ENCODE peak calls at places on chromosomes 5 and 9, in ten cellular contexts. One of them, this sample, is unnamed.

GRCh38 chr5:10702040-10702629 is 58.9 kb downstream of the DAP start:
- DNase-seq in stomach: peak; percentile 43
- DNase-seq in fibroblast of lung: peak; percentile 99
- DNase-seq in cardiac muscle cell: no peak
- DNase-seq in fibroblast of the aortic adventitia: peak; percentile 87
- DNase-seq in PC-9: peak; percentile 99
- DNase-seq in ovary: peak; percentile 70
- DNase-seq in GM12864: no peak
- DNase-seq in upper lobe of right lung: no peak
- DNase-seq in fibroblast of pulmonary artery: peak; percentile 84
- DNase-seq in this sample: peak; percentile 97

GRCh38 chr9:36191696-36192095 is 975 bp downstream of the CLTA start:
- DNase-seq in stomach: no peak
- DNase-seq in fibroblast of lung: no peak
- DNase-seq in cardiac muscle cell: no peak
- DNase-seq in fibroblast of the aortic adventitia: peak; percentile 15
- DNase-seq in PC-9: no peak
- DNase-seq in ovary: no peak
- DNase-seq in GM12864: no peak
- DNase-seq in upper lobe of right lung: no peak
- DNase-seq in fibroblast of pulmonary artery: no peak
- DNase-seq in this sample: peak; percentile 27

GRCh38 chr5:9776525-9776924 is 146.4 kb upstream of the TAS2R1 start:
- DNase-seq in stomach: no peak
- DNase-seq in fibroblast of lung: peak; percentile 72
- DNase-seq in cardiac muscle cell: no peak
- DNase-seq in fibroblast of the aortic adventitia: peak; percentile 43
- DNase-seq in PC-9: peak; percentile 23
- DNase-seq in ovary: no peak
- DNase-seq in GM12864: no peak
- DNase-seq in upper lobe of right lung: no peak
- DNase-seq in fibroblast of pulmonary artery: peak; percentile 35
- DNase-seq in this sample: peak; percentile 24

GRCh38 chr9:112194969-112195431 is 19.9 kb upstream of the SUSD1 start:
- DNase-seq in stomach: no peak
- DNase-seq in fibroblast of lung: peak; percentile 66
- DNase-seq in cardiac muscle cell: no peak
- DNase-seq in fibroblast of the aortic adventitia: peak; percentile 81
- DNase-seq in PC-9: no peak
- DNase-seq in ovary: no peak
- DNase-seq in GM12864: no peak
- DNase-seq in upper lobe of right lung: no peak
- DNase-seq in fibroblast of pulmonary artery: peak; percentile 50
- DNase-seq in this sample: peak; percentile 70

GRCh38 chr9:81083821-81084512 is 605.4 kb downstream of the TLE1 start:
- DNase-seq in stomach: no peak
- DNase-seq in fibroblast of lung: peak; percentile 92
- DNase-seq in cardiac muscle cell: no peak
- DNase-seq in fibroblast of the aortic adventitia: peak; percentile 29
- DNase-seq in PC-9: peak; percentile 69
- DNase-seq in ovary: no peak
- DNase-seq in GM12864: no peak
- DNase-seq in upper lobe of right lung: no peak
- DNase-seq in fibroblast of pulmonary artery: peak; percentile 53
- DNase-seq in this sample: peak; percentile 58

GRCh38 chr9:36575411-36575882 is 2.8 kb downstream of the MELK start:
- DNase-seq in stomach: no peak
- DNase-seq in fibroblast of lung: peak; percentile 67
- DNase-seq in cardiac muscle cell: no peak
- DNase-seq in fibroblast of the aortic adventitia: peak; percentile 60
- DNase-seq in PC-9: no peak
- DNase-seq in ovary: no peak
- DNase-seq in GM12864: no peak
- DNase-seq in upper lobe of right lung: no peak
- DNase-seq in fibroblast of pulmonary artery: peak; percentile 71
- DNase-seq in this sample: peak; percentile 74

GRCh38 chr9:109974143-109974917 is 194.3 kb downstream of the PALM2AKAP2 start:
- DNase-seq in stomach: peak; percentile 27
- DNase-seq in fibroblast of lung: no peak
- DNase-seq in cardiac muscle cell: no peak
- DNase-seq in fibroblast of the aortic adventitia: no peak
- DNase-seq in PC-9: no peak
- DNase-seq in ovary: no peak
- DNase-seq in GM12864: peak; percentile 97
- DNase-seq in upper lobe of right lung: no peak
- DNase-seq in fibroblast of pulmonary artery: no peak
- DNase-seq in this sample: no peak

GRCh38 chr5:9820696-9821449 is 190.7 kb upstream of the TAS2R1 start:
- DNase-seq in stomach: no peak
- DNase-seq in fibroblast of lung: no peak
- DNase-seq in cardiac muscle cell: no peak
- DNase-seq in fibroblast of the aortic adventitia: peak; percentile 50
- DNase-seq in PC-9: no peak
- DNase-seq in ovary: no peak
- DNase-seq in GM12864: no peak
- DNase-seq in upper lobe of right lung: no peak
- DNase-seq in fibroblast of pulmonary artery: peak; percentile 9
- DNase-seq in this sample: no peak

GRCh38 chr5:56078271-56078670 is 83.5 kb upstream of the IL6ST start:
- DNase-seq in stomach: no peak
- DNase-seq in fibroblast of lung: no peak
- DNase-seq in cardiac muscle cell: no peak
- DNase-seq in fibroblast of the aortic adventitia: no peak
- DNase-seq in PC-9: no peak
- DNase-seq in ovary: no peak
- DNase-seq in GM12864: no peak
- DNase-seq in upper lobe of right lung: no peak
- DNase-seq in fibroblast of pulmonary artery: no peak
- DNase-seq in this sample: no peak

GRCh38 chr5:56077796-56078233 is 83.1 kb upstream of the IL6ST start:
- DNase-seq in stomach: no peak
- DNase-seq in fibroblast of lung: no peak
- DNase-seq in cardiac muscle cell: no peak
- DNase-seq in fibroblast of the aortic adventitia: no peak
- DNase-seq in PC-9: no peak
- DNase-seq in ovary: no peak
- DNase-seq in GM12864: no peak
- DNase-seq in upper lobe of right lung: no peak
- DNase-seq in fibroblast of pulmonary artery: no peak
- DNase-seq in this sample: no peak

GRCh38 chr5:56076486-56076885 is 81.7 kb upstream of the IL6ST start:
- DNase-seq in stomach: no peak
- DNase-seq in fibroblast of lung: no peak
- DNase-seq in cardiac muscle cell: no peak
- DNase-seq in fibroblast of the aortic adventitia: no peak
- DNase-seq in PC-9: no peak
- DNase-seq in ovary: no peak
- DNase-seq in GM12864: no peak
- DNase-seq in upper lobe of right lung: no peak
- DNase-seq in fibroblast of pulmonary artery: no peak
- DNase-seq in this sample: no peak

GRCh38 chr5:56072863-56073777 is 78.4 kb upstream of the IL6ST start:
- DNase-seq in stomach: no peak
- DNase-seq in fibroblast of lung: peak; percentile 31
- DNase-seq in cardiac muscle cell: no peak
- DNase-seq in fibroblast of the aortic adventitia: peak; percentile 66
- DNase-seq in PC-9: no peak
- DNase-seq in ovary: no peak
- DNase-seq in GM12864: no peak
- DNase-seq in upper lobe of right lung: no peak
- DNase-seq in fibroblast of pulmonary artery: no peak
- DNase-seq in this sample: no peak

DNA sequence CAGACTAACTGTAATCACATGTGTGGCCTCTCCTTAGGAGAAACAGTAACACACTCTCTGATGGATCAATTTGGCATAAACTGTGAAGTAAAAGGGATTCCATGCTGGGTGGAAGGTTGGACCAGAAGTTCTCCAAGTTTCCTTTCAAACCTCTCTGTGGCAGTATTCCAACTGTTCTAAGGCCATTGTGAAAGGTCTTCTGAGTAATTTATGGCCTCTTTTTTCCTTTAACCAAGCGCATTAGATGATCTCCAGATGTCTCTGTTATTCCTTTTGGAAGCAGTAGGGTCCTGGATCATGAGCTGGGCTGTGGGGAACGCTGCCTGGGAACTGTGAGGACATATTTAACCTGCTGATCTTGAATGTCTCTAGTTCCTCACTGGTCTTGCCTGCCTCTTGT is 80.6 kb upstream of the IL6ST start:
- DNase-seq in stomach: no peak
- DNase-seq in fibroblast of lung: peak; percentile 45
- DNase-seq in cardiac muscle cell: no peak
- DNase-seq in fibroblast of the aortic adventitia: peak; percentile 98
- DNase-seq in PC-9: no peak
- DNase-seq in ovary: peak; percentile 49
- DNase-seq in GM12864: no peak
- DNase-seq in upper lobe of right lung: no peak
- DNase-seq in fibroblast of pulmonary artery: peak; percentile 77
- DNase-seq in this sample: peak; percentile 74
- TF ChIP-seq CTCF in stomach: no peak
- TF ChIP-seq CTCF in fibroblast of lung: peak; percentile 5
- TF ChIP-seq CTCF in cardiac muscle cell: no peak
- TF ChIP-seq CTCF in fibroblast of the aortic adventitia: peak; percentile 34
- TF ChIP-seq CTCF in PC-9: no peak
- TF ChIP-seq CTCF in ovary: no peak
- TF ChIP-seq CTCF in GM12864: no peak
- TF ChIP-seq CTCF in upper lobe of right lung: no peak
- TF ChIP-seq CTCF in fibroblast of pulmonary artery: no peak
- TF ChIP-seq CTCF in this sample: no peak

GRCh38 chr9:83271665-83272071 is 208.7 kb upstream of the RASEF start:
- DNase-seq in stomach: no peak
- DNase-seq in fibroblast of lung: no peak
- DNase-seq in cardiac muscle cell: no peak
- DNase-seq in fibroblast of the aortic adventitia: peak; percentile 47
- DNase-seq in PC-9: no peak
- DNase-seq in ovary: no peak
- DNase-seq in GM12864: no peak
- DNase-seq in upper lobe of right lung: no peak
- DNase-seq in fibroblast of pulmonary artery: peak; percentile 66
- DNase-seq in this sample: no peak

GRCh38 chr9:83270116-83270515 is 207.2 kb upstream of the RASEF start:
- DNase-seq in stomach: no peak
- DNase-seq in fibroblast of lung: peak; percentile 56
- DNase-seq in cardiac muscle cell: peak; percentile 55
- DNase-seq in fibroblast of the aortic adventitia: no peak
- DNase-seq in PC-9: no peak
- DNase-seq in ovary: no peak
- DNase-seq in GM12864: no peak
- DNase-seq in upper lobe of right lung: no peak
- DNase-seq in fibroblast of pulmonary artery: no peak
- DNase-seq in this sample: no peak

GRCh38 chr9:83267741-83268140 is 204.8 kb upstream of the RASEF start:
- DNase-seq in stomach: no peak
- DNase-seq in fibroblast of lung: peak; percentile 23
- DNase-seq in cardiac muscle cell: peak; percentile 41
- DNase-seq in fibroblast of the aortic adventitia: no peak
- DNase-seq in PC-9: no peak
- DNase-seq in ovary: no peak
- DNase-seq in GM12864: no peak
- DNase-seq in upper lobe of right lung: no peak
- DNase-seq in fibroblast of pulmonary artery: no peak
- DNase-seq in this sample: no peak

DNA sequence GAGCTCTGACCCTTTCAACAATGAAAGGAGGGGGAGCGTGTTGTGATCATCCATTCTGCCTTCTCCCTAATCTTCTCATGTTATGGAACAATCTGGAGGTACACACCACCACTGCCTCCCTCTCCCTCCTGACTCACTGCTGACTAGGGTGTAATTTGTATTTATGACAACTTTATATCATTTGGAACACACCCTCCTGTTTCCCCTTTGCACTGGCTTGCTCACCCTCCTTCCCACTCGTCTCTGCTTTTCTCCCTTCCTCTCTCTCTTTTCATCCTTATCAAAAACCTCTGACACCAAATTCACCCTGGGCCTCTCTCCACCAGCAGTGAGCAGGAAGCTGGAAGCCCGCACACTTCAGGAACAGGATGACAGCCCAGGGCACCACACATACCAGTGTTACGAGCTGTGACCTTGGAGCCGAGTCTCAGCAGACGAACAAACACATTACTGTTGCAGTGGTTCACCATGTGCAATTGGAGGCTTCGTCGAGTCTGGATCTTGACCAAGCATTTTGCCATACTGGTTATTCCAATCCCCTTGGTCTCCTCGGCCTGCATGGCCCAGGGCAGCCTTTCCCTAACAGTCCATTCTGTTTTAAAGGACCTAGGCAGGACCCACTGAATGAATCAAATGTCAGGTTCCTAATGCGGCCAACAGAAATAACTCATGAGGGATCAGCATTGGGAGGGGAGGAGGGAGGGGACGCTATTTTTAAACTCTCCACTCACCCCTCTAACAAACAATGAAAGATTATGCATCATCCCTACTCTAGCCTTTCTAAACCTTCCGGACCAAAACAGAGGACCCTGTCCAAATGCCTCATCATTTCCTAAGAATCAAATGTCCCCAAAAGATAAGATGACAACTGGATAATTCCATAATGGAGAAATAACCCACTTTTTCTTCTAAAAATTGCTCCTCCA is 203.9 kb upstream of the RASEF start:
- DNase-seq in stomach: no peak
- DNase-seq in fibroblast of lung: peak; percentile 22
- DNase-seq in cardiac muscle cell: peak; percentile 88
- DNase-seq in fibroblast of the aortic adventitia: peak; percentile 65
- DNase-seq in PC-9: peak; percentile 48
- DNase-seq in ovary: peak; percentile 42
- DNase-seq in GM12864: no peak
- DNase-seq in upper lobe of right lung: no peak
- DNase-seq in fibroblast of pulmonary artery: peak; percentile 44
- DNase-seq in this sample: peak; percentile 8
- H3K4me3 ChIP-seq in stomach: no peak overlapping the region
- H3K4me3 ChIP-seq in fibroblast of lung: no peak overlapping the region
- H3K4me3 ChIP-seq in cardiac muscle cell: peak overlapping the region; percentile 53
- H3K4me3 ChIP-seq in fibroblast of the aortic adventitia: peak overlapping the region; percentile 6
- H3K4me3 ChIP-seq in PC-9: no peak overlapping the region
- H3K4me3 ChIP-seq in ovary: peak overlapping the region; percentile 9
- H3K4me3 ChIP-seq in GM12864: no peak overlapping the region
- H3K4me3 ChIP-seq in upper lobe of right lung: no peak overlapping the region
- H3K4me3 ChIP-seq in fibroblast of pulmonary artery: no peak overlapping the region
- H3K4me3 ChIP-seq in this sample: no peak overlapping the region

GRCh38 chr5:21810737-21811316 is 1042.3 kb downstream of the CDH12 start:
- DNase-seq in stomach: no peak
- DNase-seq in fibroblast of lung: peak; percentile 23
- DNase-seq in cardiac muscle cell: peak; percentile 48
- DNase-seq in fibroblast of the aortic adventitia: peak; percentile 17
- DNase-seq in PC-9: no peak
- DNase-seq in ovary: no peak
- DNase-seq in GM12864: no peak
- DNase-seq in upper lobe of right lung: no peak
- DNase-seq in fibroblast of pulmonary artery: peak; percentile 56
- DNase-seq in this sample: peak; percentile 62
- TF ChIP-seq CTCF in stomach: no peak
- TF ChIP-seq CTCF in fibroblast of lung: peak; percentile 43
- TF ChIP-seq CTCF in cardiac muscle cell: peak; percentile 47
- TF ChIP-seq CTCF in fibroblast of the aortic adventitia: peak; percentile 41
- TF ChIP-seq CTCF in PC-9: peak; percentile 74
- TF ChIP-seq CTCF in ovary: no peak
- TF ChIP-seq CTCF in GM12864: no peak
- TF ChIP-seq CTCF in upper lobe of right lung: peak; percentile 40
- TF ChIP-seq CTCF in fibroblast of pulmonary artery: peak; percentile 46
- TF ChIP-seq CTCF in this sample: peak; percentile 41

DNA sequence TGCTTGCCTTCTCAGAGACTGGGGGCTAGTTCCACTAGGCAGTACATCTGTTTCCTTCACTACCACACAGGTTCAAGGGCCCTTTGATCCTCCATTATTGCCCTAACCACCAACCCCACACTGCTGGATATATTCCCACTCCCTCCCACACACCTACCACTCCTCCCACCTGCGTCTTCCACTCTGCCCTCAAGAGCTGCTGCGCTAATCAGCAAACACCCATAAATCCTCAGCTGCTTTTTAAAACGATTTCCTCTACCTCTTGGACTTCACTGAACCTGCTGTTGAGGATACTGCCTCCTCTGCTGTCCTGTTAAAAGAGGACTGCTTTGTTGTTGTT is 120.9 kb downstream of the MAPKAP1 start:
- DNase-seq in stomach: no peak
- DNase-seq in fibroblast of lung: no peak
- DNase-seq in cardiac muscle cell: no peak
- DNase-seq in fibroblast of the aortic adventitia: no peak
- DNase-seq in PC-9: no peak
- DNase-seq in ovary: no peak
- DNase-seq in GM12864: no peak
- DNase-seq in upper lobe of right lung: no peak
- DNase-seq in fibroblast of pulmonary artery: no peak
- DNase-seq in this sample: no peak
- H3K4me3 ChIP-seq in stomach: no peak overlapping the region
- H3K4me3 ChIP-seq in fibroblast of lung: no peak overlapping the region
- H3K4me3 ChIP-seq in cardiac muscle cell: no peak overlapping the region
- H3K4me3 ChIP-seq in fibroblast of the aortic adventitia: no peak overlapping the region
- H3K4me3 ChIP-seq in PC-9: no peak overlapping the region
- H3K4me3 ChIP-seq in ovary: no peak overlapping the region
- H3K4me3 ChIP-seq in GM12864: no peak overlapping the region
- H3K4me3 ChIP-seq in upper lobe of right lung: no peak overlapping the region
- H3K4me3 ChIP-seq in fibroblast of pulmonary artery: no peak overlapping the region
- H3K4me3 ChIP-seq in this sample: no peak overlapping the region

This sample was measured in choroid plexus epithelial cell.